ENCODE peak calls at places on chromosomes 4 and X, in seven cellular contexts. One of them, this sample, is unnamed.

GRCh38 chrX:20654596-20655106 is 387.9 kb upstream of the RPS6KA3 start:
- DNase-seq in esophagus squamous epithelium: no peak
- DNase-seq in astrocyte of the spinal cord: no peak
- DNase-seq in psoas muscle: no peak
- DNase-seq in uterus: no peak
- DNase-seq in GOT3: no peak
- DNase-seq in nephron progenitor cell: no peak
- DNase-seq in this sample: no peak

GRCh38 chrX:40105791-40106676 is 8.3 kb upstream of the BCOR start:
- DNase-seq in esophagus squamous epithelium: no peak
- DNase-seq in GOT3: peak; percentile 42
- DNase-seq in psoas muscle: peak; percentile 80
- DNase-seq in astrocyte of the spinal cord: no peak
- DNase-seq in uterus: peak; percentile 72
- DNase-seq in nephron progenitor cell: peak; percentile 71
- DNase-seq in this sample: no peak

GRCh38 chrX:5748751-5749150 is 479.9 kb downstream of the NLGN4X start:
- DNase-seq in astrocyte of the spinal cord: no peak
- DNase-seq in psoas muscle: no peak
- DNase-seq in GOT3: no peak
- DNase-seq in nephron progenitor cell: no peak
- DNase-seq in esophagus squamous epithelium: no peak
- DNase-seq in uterus: no peak
- DNase-seq in this sample: no peak

GRCh38 chrX:94361241-94361640 is 687.2 kb downstream of the FAM133A start:
- DNase-seq in astrocyte of the spinal cord: no peak
- DNase-seq in uterus: no peak
- DNase-seq in GOT3: no peak
- DNase-seq in nephron progenitor cell: no peak
- DNase-seq in psoas muscle: no peak
- DNase-seq in esophagus squamous epithelium: no peak
- DNase-seq in this sample: no peak

GRCh38 chrX:68732906-68733493 is 85.5 kb downstream of the STARD8 start:
- DNase-seq in psoas muscle: peak; percentile 60
- DNase-seq in esophagus squamous epithelium: no peak
- DNase-seq in astrocyte of the spinal cord: peak; percentile 12
- DNase-seq in uterus: no peak
- DNase-seq in nephron progenitor cell: peak; percentile 79
- DNase-seq in GOT3: no peak
- DNase-seq in this sample: peak; percentile 3

GRCh38 chrX:120517936-120518335 is 42.8 kb downstream of the CUL4B start:
- DNase-seq in esophagus squamous epithelium: no peak
- DNase-seq in psoas muscle: no peak
- DNase-seq in astrocyte of the spinal cord: peak; percentile 71
- DNase-seq in uterus: no peak
- DNase-seq in nephron progenitor cell: no peak
- DNase-seq in GOT3: no peak
- DNase-seq in this sample: no peak

GRCh38 chrX:139762400-139763183 is 54.6 kb upstream of the MCF2 start:
- DNase-seq in uterus: no peak
- DNase-seq in nephron progenitor cell: no peak
- DNase-seq in astrocyte of the spinal cord: no peak
- DNase-seq in esophagus squamous epithelium: no peak
- DNase-seq in psoas muscle: peak; percentile 12
- DNase-seq in GOT3: no peak
- DNase-seq in this sample: peak; percentile 5

GRCh38 chr4:54090804-54091623 is 8.9 kb upstream of the GSX2 start:
- DNase-seq in psoas muscle: peak; percentile 42
- DNase-seq in astrocyte of the spinal cord: no peak
- DNase-seq in nephron progenitor cell: peak; percentile 60
- DNase-seq in uterus: no peak
- DNase-seq in esophagus squamous epithelium: no peak
- DNase-seq in GOT3: no peak
- DNase-seq in this sample: no peak

GRCh38 chr4:102614801-102615200 is 113.6 kb downstream of the NFKB1 start:
- DNase-seq in GOT3: no peak
- DNase-seq in uterus: no peak
- DNase-seq in astrocyte of the spinal cord: no peak
- DNase-seq in psoas muscle: no peak
- DNase-seq in esophagus squamous epithelium: no peak
- DNase-seq in nephron progenitor cell: no peak
- DNase-seq in this sample: no peak

GRCh38 chr4:151524610-151525009 is 115.6 kb downstream of the FHIP1A start:
- DNase-seq in nephron progenitor cell: no peak
- DNase-seq in GOT3: no peak
- DNase-seq in esophagus squamous epithelium: no peak
- DNase-seq in astrocyte of the spinal cord: no peak
- DNase-seq in uterus: no peak
- DNase-seq in psoas muscle: no peak
- DNase-seq in this sample: no peak

GRCh38 chrX:135530097-135530496 is 9.6 kb downstream of the INTS6L start:
- DNase-seq in uterus: no peak
- DNase-seq in nephron progenitor cell: no peak
- DNase-seq in esophagus squamous epithelium: no peak
- DNase-seq in psoas muscle: no peak
- DNase-seq in astrocyte of the spinal cord: no peak
- DNase-seq in GOT3: no peak
- DNase-seq in this sample: no peak

GRCh38 chr4:110622841-110623709 is at the start of gene PITX2:
- DNase-seq in esophagus squamous epithelium: peak; percentile 17
- DNase-seq in nephron progenitor cell: peak; percentile 99
- DNase-seq in GOT3: peak; percentile 86
- DNase-seq in psoas muscle: peak; percentile 97
- DNase-seq in astrocyte of the spinal cord: peak; percentile 83
- DNase-seq in uterus: peak; percentile 37
- DNase-seq in this sample: no peak

GRCh38 chr4:63122955-63123354 is 1286.3 kb downstream of the TECRL start:
- DNase-seq in esophagus squamous epithelium: no peak
- DNase-seq in uterus: no peak
- DNase-seq in GOT3: no peak
- DNase-seq in psoas muscle: no peak
- DNase-seq in nephron progenitor cell: no peak
- DNase-seq in astrocyte of the spinal cord: no peak
- DNase-seq in this sample: no peak

GRCh38 chrX:46573896-46574336 is 351 bp downstream of the CHST7 start:
- DNase-seq in GOT3: peak; percentile 10
- DNase-seq in psoas muscle: peak; percentile 26
- DNase-seq in nephron progenitor cell: peak; percentile 44
- DNase-seq in uterus: peak; percentile 41
- DNase-seq in astrocyte of the spinal cord: peak; percentile 56
- DNase-seq in esophagus squamous epithelium: peak; percentile 12
- DNase-seq in this sample: no peak

GRCh38 chr4:78645853-78646757 is 94.5 kb downstream of the ANXA3 start:
- DNase-seq in GOT3: peak; percentile 31
- DNase-seq in nephron progenitor cell: no peak
- DNase-seq in astrocyte of the spinal cord: peak; percentile 94
- DNase-seq in esophagus squamous epithelium: no peak
- DNase-seq in uterus: peak; percentile 85
- DNase-seq in psoas muscle: peak; percentile 74
- DNase-seq in this sample: peak; percentile 52

GRCh38 chr4:85681194-85681803 is 206.3 kb downstream of the ARHGAP24 start:
- DNase-seq in astrocyte of the spinal cord: peak; percentile 98
- DNase-seq in psoas muscle: no peak
- DNase-seq in nephron progenitor cell: no peak
- DNase-seq in esophagus squamous epithelium: no peak
- DNase-seq in uterus: no peak
- DNase-seq in GOT3: peak; percentile 5
- DNase-seq in this sample: no peak

GRCh38 chrX:13691845-13692334 is 3.0 kb downstream of the RAB9A start:
- DNase-seq in GOT3: no peak
- DNase-seq in astrocyte of the spinal cord: no peak
- DNase-seq in esophagus squamous epithelium: no peak
- DNase-seq in uterus: no peak
- DNase-seq in nephron progenitor cell: no peak
- DNase-seq in psoas muscle: no peak
- DNase-seq in this sample: no peak

GRCh38 chrX:118745570-118745969 is 18.2 kb downstream of the IL13RA1 start:
- DNase-seq in nephron progenitor cell: no peak
- DNase-seq in esophagus squamous epithelium: no peak
- DNase-seq in psoas muscle: no peak
- DNase-seq in astrocyte of the spinal cord: no peak
- DNase-seq in GOT3: no peak
- DNase-seq in uterus: no peak
- DNase-seq in this sample: no peak

GRCh38 chr4:56976878-56977320 is 507 bp downstream of the NOA1 start:
- DNase-seq in GOT3: no peak
- DNase-seq in esophagus squamous epithelium: no peak
- DNase-seq in nephron progenitor cell: peak; percentile 55
- DNase-seq in psoas muscle: no peak
- DNase-seq in uterus: no peak
- DNase-seq in astrocyte of the spinal cord: no peak
- DNase-seq in this sample: no peak

GRCh38 chr4:15691346-15692140 is 9.9 kb downstream of the FAM200B start:
- DNase-seq in psoas muscle: no peak
- DNase-seq in esophagus squamous epithelium: no peak
- DNase-seq in astrocyte of the spinal cord: peak; percentile 61
- DNase-seq in uterus: no peak
- DNase-seq in nephron progenitor cell: no peak
- DNase-seq in GOT3: no peak
- DNase-seq in this sample: no peak

GRCh38 chrX:46665232-46666162 is 91.9 kb downstream of the CHST7 start:
- DNase-seq in astrocyte of the spinal cord: no peak
- DNase-seq in esophagus squamous epithelium: no peak
- DNase-seq in nephron progenitor cell: no peak
- DNase-seq in psoas muscle: no peak
- DNase-seq in GOT3: no peak
- DNase-seq in uterus: no peak
- DNase-seq in this sample: no peak

GRCh38 chr4:4409416-4410115 is 22.7 kb downstream of the NSG1 start:
- DNase-seq in psoas muscle: no peak
- DNase-seq in astrocyte of the spinal cord: no peak
- DNase-seq in nephron progenitor cell: no peak
- DNase-seq in esophagus squamous epithelium: no peak
- DNase-seq in uterus: no peak
- DNase-seq in GOT3: no peak
- DNase-seq in this sample: no peak

GRCh38 chr4:180675368-180675675 is 1567.9 kb upstream of the TENM3 start:
- DNase-seq in uterus: no peak
- DNase-seq in nephron progenitor cell: no peak
- DNase-seq in psoas muscle: no peak
- DNase-seq in astrocyte of the spinal cord: no peak
- DNase-seq in GOT3: no peak
- DNase-seq in esophagus squamous epithelium: no peak
- DNase-seq in this sample: no peak

GRCh38 chr4:10002278-10002677 is 19.0 kb downstream of the SLC2A9 start:
- DNase-seq in GOT3: no peak
- DNase-seq in esophagus squamous epithelium: no peak
- DNase-seq in nephron progenitor cell: no peak
- DNase-seq in uterus: no peak
- DNase-seq in astrocyte of the spinal cord: no peak
- DNase-seq in psoas muscle: no peak
- DNase-seq in this sample: no peak

GRCh38 chr4:7430368-7430964 is 4.3 kb downstream of the PSAPL1 start:
- DNase-seq in esophagus squamous epithelium: no peak
- DNase-seq in nephron progenitor cell: no peak
- DNase-seq in astrocyte of the spinal cord: no peak
- DNase-seq in uterus: no peak
- DNase-seq in GOT3: no peak
- DNase-seq in psoas muscle: no peak
- DNase-seq in this sample: no peak

GRCh38 chr4:88320174-88320779 is 35.9 kb upstream of the PPM1K start:
- DNase-seq in GOT3: no peak
- DNase-seq in uterus: no peak
- DNase-seq in astrocyte of the spinal cord: peak; percentile 4
- DNase-seq in esophagus squamous epithelium: no peak
- DNase-seq in nephron progenitor cell: no peak
- DNase-seq in psoas muscle: no peak
- DNase-seq in this sample: no peak

GRCh38 chr4:24956763-24957162 is 43.9 kb upstream of the CCDC149 start:
- DNase-seq in astrocyte of the spinal cord: no peak
- DNase-seq in uterus: no peak
- DNase-seq in nephron progenitor cell: no peak
- DNase-seq in esophagus squamous epithelium: no peak
- DNase-seq in psoas muscle: no peak
- DNase-seq in GOT3: no peak
- DNase-seq in this sample: no peak